ENCODE peak calls at places on chromosome X, in seven cellular contexts. X, Q, I, V, J, K and E are unnamed samples.

GRCh38 chrX:64570204-64570603 is 175.0 kb upstream of the MTMR8 start:
- DNase-seq in K (no peak), J (no peak), I (no peak), Q (no peak), X (no peak), V (no peak), E (no peak)

GRCh38 chrX:38192007-38192625 is 28.6 kb downstream of the SRPX start:
- DNase-seq in J (peak), X (peak), V (no peak), K (no peak), Q (peak), I (no peak), E (no peak)

GRCh38 chrX:38473715-38474114 is 87.6 kb upstream of the TSPAN7 start:
- DNase-seq in Q (no peak), V (no peak), I (no peak), K (no peak), J (no peak), X (no peak), E (no peak)

GRCh38 chrX:111100191-111100590 is 4.2 kb downstream of the PAK3 start:
- DNase-seq in V (no peak), K (no peak), J (peak), X (peak), I (no peak), Q (peak), E (no peak)

GRCh38 chrX:28851871-28852270 is 264.6 kb downstream of the IL1RAPL1 start:
- DNase-seq in X (no peak), J (no peak), I (no peak), V (no peak), Q (peak), K (no peak), E (no peak)

GRCh38 chrX:12814434-12814833 is 23.2 kb downstream of the PRPS2 start:
- DNase-seq in K (no peak), J (peak), X (no peak), Q (peak), V (peak), I (no peak), E (peak)

GRCh38 chrX:55489315-55490009 is at the start of gene USP51:
- DNase-seq in Q (peak), X (no peak), K (peak), V (no peak), I (peak), J (peak), E (peak)

GRCh38 chrX:39772057-39772832 is 325.5 kb downstream of the BCOR start:
- DNase-seq in J (peak), Q (peak), X (peak), V (no peak), I (no peak), K (no peak), E (no peak)

GRCh38 chrX:112687189-112687691 is 7.5 kb upstream of the LHFPL1 start:
- DNase-seq in I (no peak), K (no peak), X (no peak), J (peak), V (no peak), Q (no peak), E (peak)

GRCh38 chrX:67105758-67106116 is 438.1 kb upstream of the AR start:
- DNase-seq in I (no peak), J (no peak), X (no peak), Q (no peak), V (no peak), K (no peak), E (no peak)

GRCh38 chrX:74449322-74449936 is 28.1 kb downstream of the SLC16A2 start:
- DNase-seq in I (peak), V (no peak), K (no peak), X (peak), Q (no peak), J (no peak), E (no peak)

GRCh38 chrX:128438082-128438481 is 385.9 kb upstream of the ACTRT1 start:
- DNase-seq in K (no peak), I (no peak), Q (no peak), V (no peak), X (no peak), J (no peak), E (no peak)

GRCh38 chrX:104428231-104428630 is 137.8 kb upstream of the IL1RAPL2 start:
- DNase-seq in Q (no peak), X (no peak), J (no peak), K (no peak), I (no peak), V (no peak), E (no peak)

GRCh38 chrX:40150503-40150902 is 52.7 kb upstream of the BCOR start:
- DNase-seq in J (no peak), K (no peak), I (no peak), V (no peak), X (no peak), Q (no peak), E (no peak)

GRCh38 chrX:9467181-9467580 is 2.3 kb downstream of the TBL1X start:
- DNase-seq in V (no peak), K (no peak), J (peak), X (no peak), Q (peak), I (no peak), E (no peak)

GRCh38 chrX:41616935-41617334 is 71.8 kb upstream of the GPR34 start:
- DNase-seq in X (no peak), I (no peak), K (no peak), V (no peak), Q (no peak), J (no peak), E (no peak)

GRCh38 chrX:18354369-18355329 is at the start of gene SCML2:
- DNase-seq in Q (peak), X (peak), I (peak), K (no peak), J (peak), V (no peak), E (no peak)